ENCODE peak calls at places on chromosome 20, in nine cellular contexts. F is COR-L47, W is head of caudate nucleus, N is heart right ventricle, T is astrocyte, G is Calu3, J is cardiac fibroblast, U is H9, V is MV-4-11. S is an unnamed sample.

GRCh38 chr20:35952480-35953410 is 1.6 kb downstream of the SCAND1 start:
- DNase-seq in F (no peak), W (no peak), N (no peak), T (peak), G (peak), J (peak), U (no peak), V (peak), S (peak)

GRCh38 chr20:50322703-50323131 is 132.1 kb downstream of the CEBPB start:
- DNase-seq in F (no peak), W (no peak), N (no peak), T (no peak), G (no peak), J (no peak), U (no peak), V (no peak), S (no peak)

GRCh38 chr20:2305946-2306345 is 10.1 kb downstream of the TGM3 start:
- DNase-seq in F (peak), W (no peak), N (no peak), T (no peak), G (peak), J (no peak), U (no peak), V (no peak), S (no peak)

GRCh38 chr20:45685896-45686295 is 15.9 kb upstream of the WFDC11 start:
- DNase-seq in F (no peak), W (no peak), N (no peak), T (no peak), G (peak), J (no peak), U (peak), V (no peak), S (no peak)

GRCh38 chr20:58106143-58106750 is 122.2 kb downstream of the ANKRD60 start:
- DNase-seq in F (no peak), W (no peak), N (no peak), T (no peak), G (no peak), J (no peak), U (no peak), V (no peak), S (peak)

GRCh38 chr20:2103454-2104153 is 2.0 kb downstream of the STK35 start:
- DNase-seq in F (no peak), W (no peak), N (no peak), T (no peak), G (no peak), J (no peak), U (no peak), V (no peak), S (no peak)

GRCh38 chr20:56414842-56415765 is 3.0 kb downstream of the CASS4 start:
- DNase-seq in F (no peak), W (no peak), N (no peak), T (peak), G (no peak), J (peak), U (no peak), V (no peak), S (no peak)

GRCh38 chr20:37505263-37506165 is 15.5 kb upstream of the NNAT start:
- DNase-seq in F (no peak), W (no peak), N (no peak), T (no peak), G (no peak), J (no peak), U (no peak), V (no peak), S (no peak)

GRCh38 chr20:59010995-59011873 is 4.2 kb upstream of the CTSZ start:
- DNase-seq in F (no peak), W (no peak), N (peak), T (peak), G (peak), J (peak), U (no peak), V (peak), S (peak)

GRCh38 chr20:43543138-43543537 is 15.7 kb upstream of the SGK2 start:
- DNase-seq in F (no peak), W (no peak), N (no peak), T (no peak), G (no peak), J (no peak), U (no peak), V (peak), S (no peak)

GRCh38 chr20:63537525-63538203 is 488 bp upstream of the PTK6 start:
- DNase-seq in F (peak), W (peak), N (peak), T (peak), G (peak), J (peak), U (peak), V (peak), S (peak)

GRCh38 chr20:21981607-21982344 is 276.3 kb downstream of the PAX1 start:
- DNase-seq in F (no peak), W (no peak), N (peak), T (peak), G (no peak), J (no peak), U (no peak), V (no peak), S (peak)

GRCh38 chr20:642398-643174 is 10.4 kb downstream of the SRXN1 start:
- DNase-seq in F (no peak), W (peak), N (peak), T (no peak), G (no peak), J (no peak), U (peak), V (no peak), S (no peak)

GRCh38 chr20:36856196-36856595 is 19.7 kb upstream of the TLDC2 start:
- DNase-seq in F (no peak), W (no peak), N (no peak), T (no peak), G (no peak), J (peak), U (no peak), V (no peak), S (peak)

GRCh38 chr20:6034134-6034969 is 19.5 kb downstream of the LRRN4 start:
- DNase-seq in F (no peak), W (no peak), N (no peak), T (peak), G (no peak), J (peak), U (no peak), V (peak), S (no peak)

GRCh38 chr20:33415948-33416347 is 14.6 kb upstream of the CDK5RAP1 start:
- DNase-seq in F (peak), W (peak), N (peak), T (no peak), G (peak), J (peak), U (peak), V (peak), S (peak)

GRCh38 chr20:64029293-64030117 is 6.5 kb upstream of the C20orf204 start:
- DNase-seq in F (no peak), W (no peak), N (no peak), T (no peak), G (no peak), J (no peak), U (no peak), V (no peak), S (no peak)

GRCh38 chr20:15807271-15807670 is 766.0 kb downstream of the KIF16B start:
- DNase-seq in F (no peak), W (no peak), N (no peak), T (no peak), G (no peak), J (no peak), U (no peak), V (peak), S (no peak)

GRCh38 chr20:57619053-57619831 is 984 bp downstream of the ZBP1 start:
- DNase-seq in F (no peak), W (no peak), N (no peak), T (no peak), G (no peak), J (no peak), U (no peak), V (peak), S (no peak)

S was measured in M059J.